ENCODE peak calls at places on chromosomes 16 and 17, in four cellular contexts. One of them, this sample, is unnamed.

GRCh38 chr16:87099001-87099740 is 218.0 kb downstream of the C16orf95 start:
- DNase-seq in stomach: no peak
- DNase-seq in activated CD8-positive, alpha-beta T cell treated with anti-CD3 and anti-CD28 coated beads for 36 hours: no peak
- DNase-seq in left ventricle myocardium inferior: no peak
- DNase-seq in this sample: no peak

GRCh38 chr16:89934611-89935553 is 11.7 kb downstream of the TUBB3 start:
- DNase-seq in stomach: no peak
- DNase-seq in activated CD8-positive, alpha-beta T cell treated with anti-CD3 and anti-CD28 coated beads for 36 hours: no peak
- DNase-seq in left ventricle myocardium inferior: no peak
- DNase-seq in this sample: no peak

GRCh38 chr17:62186841-62187240 is 121.8 kb upstream of the MED13 start:
- DNase-seq in stomach: no peak
- DNase-seq in activated CD8-positive, alpha-beta T cell treated with anti-CD3 and anti-CD28 coated beads for 36 hours: no peak
- DNase-seq in left ventricle myocardium inferior: no peak
- DNase-seq in this sample: no peak

GRCh38 chr17:4950757-4951204 is at the start of gene ENO3:
- DNase-seq in stomach: no peak
- DNase-seq in activated CD8-positive, alpha-beta T cell treated with anti-CD3 and anti-CD28 coated beads for 36 hours: no peak
- DNase-seq in left ventricle myocardium inferior: peak; percentile 56
- DNase-seq in this sample: no peak

GRCh38 chr17:81509048-81509686 is 3.4 kb downstream of the ACTG1 start:
- DNase-seq in stomach: no peak
- DNase-seq in activated CD8-positive, alpha-beta T cell treated with anti-CD3 and anti-CD28 coated beads for 36 hours: no peak
- DNase-seq in left ventricle myocardium inferior: no peak
- DNase-seq in this sample: no peak

GRCh38 chr16:85574672-85575475 is 38.2 kb upstream of the GSE1 start:
- DNase-seq in stomach: peak; percentile 53
- DNase-seq in activated CD8-positive, alpha-beta T cell treated with anti-CD3 and anti-CD28 coated beads for 36 hours: no peak
- DNase-seq in left ventricle myocardium inferior: no peak
- DNase-seq in this sample: no peak

GRCh38 chr17:80693511-80693910 is 148.9 kb downstream of the RPTOR start:
- DNase-seq in stomach: no peak
- DNase-seq in activated CD8-positive, alpha-beta T cell treated with anti-CD3 and anti-CD28 coated beads for 36 hours: no peak
- DNase-seq in left ventricle myocardium inferior: no peak
- DNase-seq in this sample: no peak

GRCh38 chr16:1537763-1538289 is 4.4 kb downstream of the TMEM204 start:
- DNase-seq in stomach: no peak
- DNase-seq in activated CD8-positive, alpha-beta T cell treated with anti-CD3 and anti-CD28 coated beads for 36 hours: peak; percentile 54
- DNase-seq in left ventricle myocardium inferior: peak; percentile 12
- DNase-seq in this sample: no peak

GRCh38 chr17:39867084-39867890 is 715 bp upstream of the ZPBP2 start:
- DNase-seq in stomach: no peak
- DNase-seq in activated CD8-positive, alpha-beta T cell treated with anti-CD3 and anti-CD28 coated beads for 36 hours: peak; percentile 79
- DNase-seq in left ventricle myocardium inferior: no peak
- DNase-seq in this sample: no peak

GRCh38 chr17:46853896-46854444 is 2.6 kb downstream of the WNT9B start:
- DNase-seq in stomach: no peak
- DNase-seq in activated CD8-positive, alpha-beta T cell treated with anti-CD3 and anti-CD28 coated beads for 36 hours: no peak
- DNase-seq in left ventricle myocardium inferior: no peak
- DNase-seq in this sample: no peak

GRCh38 chr16:23327836-23328235 is 25.7 kb downstream of the SCNN1B start:
- DNase-seq in stomach: no peak
- DNase-seq in activated CD8-positive, alpha-beta T cell treated with anti-CD3 and anti-CD28 coated beads for 36 hours: no peak
- DNase-seq in left ventricle myocardium inferior: no peak
- DNase-seq in this sample: no peak
- TF ChIP-seq CTCF in stomach: no peak
- TF ChIP-seq CTCF in activated CD8-positive, alpha-beta T cell treated with anti-CD3 and anti-CD28 coated beads for 36 hours: no peak
- TF ChIP-seq CTCF in left ventricle myocardium inferior: no peak
- TF ChIP-seq CTCF in this sample: no peak

GRCh38 chr16:84378567-84378966 is 10.2 kb downstream of the ATP2C2 start:
- DNase-seq in stomach: no peak
- DNase-seq in activated CD8-positive, alpha-beta T cell treated with anti-CD3 and anti-CD28 coated beads for 36 hours: no peak
- DNase-seq in left ventricle myocardium inferior: no peak
- DNase-seq in this sample: no peak

GRCh38 chr16:84380405-84380804 is 12.1 kb downstream of the ATP2C2 start:
- DNase-seq in stomach: no peak
- DNase-seq in activated CD8-positive, alpha-beta T cell treated with anti-CD3 and anti-CD28 coated beads for 36 hours: peak; percentile 35
- DNase-seq in left ventricle myocardium inferior: no peak
- DNase-seq in this sample: no peak

GRCh38 chr16:84379731-84380369 is 11.5 kb downstream of the ATP2C2 start:
- DNase-seq in stomach: no peak
- DNase-seq in activated CD8-positive, alpha-beta T cell treated with anti-CD3 and anti-CD28 coated beads for 36 hours: no peak
- DNase-seq in left ventricle myocardium inferior: no peak
- DNase-seq in this sample: no peak

GRCh38 chr16:84379008-84379730 is 10.8 kb downstream of the ATP2C2 start:
- DNase-seq in stomach: no peak
- DNase-seq in activated CD8-positive, alpha-beta T cell treated with anti-CD3 and anti-CD28 coated beads for 36 hours: no peak
- DNase-seq in left ventricle myocardium inferior: no peak
- DNase-seq in this sample: no peak

DNA sequence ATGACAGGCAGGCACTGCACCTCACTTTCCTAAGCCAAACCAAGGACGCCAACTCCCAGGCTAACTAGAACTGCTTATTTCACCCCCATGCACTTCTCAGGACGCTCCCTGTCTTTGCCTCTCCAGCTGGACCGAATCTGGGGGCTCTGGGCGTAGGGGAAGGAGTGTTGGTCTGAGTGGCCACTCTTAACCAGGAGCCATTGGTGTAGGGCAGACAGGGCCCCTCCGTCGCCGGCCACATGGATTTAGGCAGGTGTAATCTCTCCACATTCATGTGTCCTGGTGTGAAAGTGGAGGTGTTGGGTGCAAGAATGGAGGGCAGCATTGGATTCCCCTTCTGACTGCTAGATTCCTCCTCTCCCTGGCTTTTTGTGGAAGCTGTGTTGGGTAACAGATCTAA is 9.8 kb downstream of the ATP2C2 start:
- DNase-seq in stomach: no peak
- DNase-seq in activated CD8-positive, alpha-beta T cell treated with anti-CD3 and anti-CD28 coated beads for 36 hours: no peak
- DNase-seq in left ventricle myocardium inferior: no peak
- DNase-seq in this sample: no peak
- TF ChIP-seq CTCF in stomach: no peak
- TF ChIP-seq CTCF in activated CD8-positive, alpha-beta T cell treated with anti-CD3 and anti-CD28 coated beads for 36 hours: no peak
- TF ChIP-seq CTCF in left ventricle myocardium inferior: no peak
- TF ChIP-seq CTCF in this sample: no peak

DNA sequence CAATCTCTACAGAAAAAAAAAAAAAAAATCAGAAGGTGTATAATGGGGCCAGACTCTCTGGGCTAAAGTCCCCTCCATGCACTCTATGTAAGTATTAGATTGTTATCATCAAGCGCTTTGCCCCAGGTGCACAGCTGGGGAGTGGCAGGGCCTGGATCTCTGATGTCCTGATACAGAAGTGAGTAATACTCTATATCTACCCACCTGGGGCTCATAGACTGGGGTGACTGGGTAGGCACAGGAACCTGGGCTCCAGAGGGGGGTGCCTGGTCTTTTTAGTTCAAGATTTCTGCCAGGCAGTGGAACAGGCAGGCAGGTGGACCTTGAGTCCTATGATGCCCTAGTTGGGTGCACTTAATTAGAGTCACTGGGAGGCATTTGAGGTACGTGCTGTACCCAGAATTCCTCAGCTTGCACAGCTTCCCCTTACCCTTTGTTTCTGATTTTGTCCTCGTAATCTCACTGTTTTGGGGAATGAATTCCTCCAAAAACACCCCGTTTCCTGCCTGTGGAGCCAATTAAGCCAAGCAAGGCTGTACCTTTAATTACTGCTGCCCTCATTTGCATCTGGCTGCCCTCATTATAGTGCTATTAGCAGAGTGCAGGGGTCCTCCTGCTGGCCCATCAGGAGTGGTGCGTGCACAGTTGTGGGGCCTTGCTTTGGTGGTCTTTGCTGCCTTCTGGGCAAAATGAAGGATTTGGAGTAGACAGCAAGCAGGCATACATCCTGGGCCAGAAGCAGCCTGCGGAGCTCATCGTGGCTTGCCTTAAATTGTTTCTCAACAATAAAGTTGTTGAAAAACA is 239.0 kb downstream of the SNX29 start:
- DNase-seq in stomach: no peak
- DNase-seq in activated CD8-positive, alpha-beta T cell treated with anti-CD3 and anti-CD28 coated beads for 36 hours: no peak
- DNase-seq in left ventricle myocardium inferior: no peak
- DNase-seq in this sample: peak; percentile 19
- TF ChIP-seq CTCF in stomach: no peak
- TF ChIP-seq CTCF in activated CD8-positive, alpha-beta T cell treated with anti-CD3 and anti-CD28 coated beads for 36 hours: no peak
- TF ChIP-seq CTCF in left ventricle myocardium inferior: peak; percentile 42
- TF ChIP-seq CTCF in this sample: peak; percentile 61

DNA sequence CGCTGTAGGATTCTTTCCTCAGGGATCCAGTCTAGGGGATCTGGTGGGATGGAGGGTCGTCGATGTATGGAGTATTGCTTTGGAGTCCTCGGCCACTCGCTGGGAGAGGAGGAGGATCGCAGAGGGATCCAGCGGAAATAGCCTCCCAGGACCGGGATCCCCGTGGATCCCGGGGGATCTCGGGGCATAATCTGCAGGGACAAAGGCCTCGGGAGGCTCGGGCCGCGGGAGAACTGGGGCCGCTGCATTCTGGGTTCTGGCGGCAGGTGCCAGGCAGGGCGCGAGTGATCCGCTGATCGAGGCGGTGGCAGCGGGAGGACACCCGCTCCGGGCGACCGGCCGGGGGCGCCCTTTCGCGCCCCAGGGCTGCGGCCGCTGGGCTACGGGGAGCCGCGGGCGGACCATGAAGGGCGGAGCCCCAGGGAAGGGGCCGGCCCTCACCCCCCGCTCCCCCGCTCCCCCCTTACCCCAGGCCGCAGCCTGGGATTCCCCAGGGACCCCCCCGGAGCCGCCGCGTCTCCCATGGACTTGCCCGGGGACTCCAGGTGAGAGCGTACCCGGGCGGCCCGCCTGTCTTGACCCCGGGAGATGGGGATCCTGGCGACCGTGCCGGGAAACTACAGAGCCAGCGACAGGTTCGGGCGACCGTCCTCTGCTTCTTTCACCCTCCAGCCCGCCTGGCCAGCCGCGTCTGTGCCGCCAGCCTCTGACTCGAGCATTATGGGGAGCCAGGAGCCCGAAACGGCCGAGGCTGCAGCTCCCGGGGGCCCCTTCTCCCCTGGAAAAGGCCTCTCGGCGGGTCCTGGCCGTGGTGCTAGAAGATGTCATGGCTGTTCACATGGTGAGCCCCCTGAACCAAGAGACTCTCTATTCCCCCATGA is 604 bp downstream of the PRR14 start:
- DNase-seq in stomach: peak; percentile 76
- DNase-seq in activated CD8-positive, alpha-beta T cell treated with anti-CD3 and anti-CD28 coated beads for 36 hours: peak; percentile 87
- DNase-seq in left ventricle myocardium inferior: peak; percentile 74
- DNase-seq in this sample: peak; percentile 73
- TF ChIP-seq CTCF in stomach: no peak
- TF ChIP-seq CTCF in activated CD8-positive, alpha-beta T cell treated with anti-CD3 and anti-CD28 coated beads for 36 hours: peak; percentile 77
- TF ChIP-seq CTCF in left ventricle myocardium inferior: peak; percentile 73
- TF ChIP-seq CTCF in this sample: peak; percentile 69

GRCh38 chr16:29837833-29838232 is 17.6 kb downstream of the MVP start:
- DNase-seq in stomach: no peak
- DNase-seq in activated CD8-positive, alpha-beta T cell treated with anti-CD3 and anti-CD28 coated beads for 36 hours: no peak
- DNase-seq in left ventricle myocardium inferior: no peak
- DNase-seq in this sample: no peak

GRCh38 chr16:29842732-29843346 is 20.2 kb downstream of the CDIPT start:
- DNase-seq in stomach: no peak
- DNase-seq in activated CD8-positive, alpha-beta T cell treated with anti-CD3 and anti-CD28 coated beads for 36 hours: no peak
- DNase-seq in left ventricle myocardium inferior: no peak
- DNase-seq in this sample: no peak

GRCh38 chr16:29839822-29840221 is 19.6 kb downstream of the MVP start:
- DNase-seq in stomach: no peak
- DNase-seq in activated CD8-positive, alpha-beta T cell treated with anti-CD3 and anti-CD28 coated beads for 36 hours: no peak
- DNase-seq in left ventricle myocardium inferior: no peak
- DNase-seq in this sample: no peak

GRCh38 chr16:29841631-29842030 is 21.4 kb downstream of the MVP start:
- DNase-seq in stomach: no peak
- DNase-seq in activated CD8-positive, alpha-beta T cell treated with anti-CD3 and anti-CD28 coated beads for 36 hours: no peak
- DNase-seq in left ventricle myocardium inferior: no peak
- DNase-seq in this sample: no peak

DNA sequence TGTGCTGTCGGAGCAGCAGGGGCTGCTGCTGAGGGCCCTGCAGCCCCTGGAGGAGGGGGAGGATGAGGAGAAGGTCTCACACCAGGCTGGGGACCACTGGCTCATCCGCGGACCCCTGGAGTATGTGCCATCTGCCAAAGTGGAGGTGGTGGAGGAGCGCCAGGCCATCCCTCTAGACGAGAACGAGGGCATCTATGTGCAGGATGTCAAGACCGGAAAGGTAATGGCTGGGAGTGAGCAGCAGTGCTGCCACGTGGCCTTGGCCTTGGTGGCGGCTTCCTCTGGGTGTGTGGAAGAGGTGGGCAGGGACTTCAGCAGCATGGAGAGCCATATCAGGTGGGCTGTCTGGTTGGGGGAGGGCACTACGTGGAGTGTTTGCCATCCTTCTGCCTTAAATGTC is 20.0 kb downstream of the MVP start:
- DNase-seq in stomach: no peak
- DNase-seq in activated CD8-positive, alpha-beta T cell treated with anti-CD3 and anti-CD28 coated beads for 36 hours: no peak
- DNase-seq in left ventricle myocardium inferior: no peak
- DNase-seq in this sample: no peak
- TF ChIP-seq CTCF in stomach: no peak
- TF ChIP-seq CTCF in activated CD8-positive, alpha-beta T cell treated with anti-CD3 and anti-CD28 coated beads for 36 hours: no peak
- TF ChIP-seq CTCF in left ventricle myocardium inferior: no peak
- TF ChIP-seq CTCF in this sample: no peak